ENCODE peak calls at places on chromosomes 3 and 15, in six cellular contexts. G is fibroblast of lung, N is ovary, J is NT2/D1, S is PC-3, Q is HAP-1. P is an unnamed sample.

GRCh38 chr15:51492528-51492927 is 130.0 kb downstream of the DMXL2 start:
- DNase-seq in Q (no peak), G (no peak), S (no peak), J (no peak), N (no peak), P (no peak)

GRCh38 chr15:27358751-27359434 is 387.9 kb downstream of the GABRG3 start:
- DNase-seq in J (no peak), G (peak; percentile 19), N (no peak), S (peak; percentile 6), Q (peak; percentile 46), P (peak; percentile 27)

GRCh38 chr3:164235239-164235728 is 843.0 kb downstream of the SI start:
- DNase-seq in N (no peak), S (no peak), G (no peak), J (no peak), Q (no peak), P (no peak)

GRCh38 chr3:128845119-128845518 is 34.3 kb upstream of the ACAD9 start:
- DNase-seq in J (no peak), S (no peak), Q (peak; percentile 32), N (no peak), G (no peak), P (no peak)

GRCh38 chr15:70492240-70493177 is 270.8 kb downstream of the UACA start:
- DNase-seq in N (no peak), Q (no peak), S (peak; percentile 88), G (peak; percentile 93), J (no peak), P (no peak)

GRCh38 chr15:66931768-66932633 is 133.4 kb upstream of the SMAD3 start:
- DNase-seq in J (peak; percentile 47), N (no peak), S (peak; percentile 84), G (peak; percentile 65), Q (peak; percentile 73), P (no peak)

GRCh38 chr3:28972921-28973320 is 307.9 kb upstream of the RBMS3 start:
- DNase-seq in J (no peak), G (peak; percentile 76), Q (no peak), N (no peak), S (peak; percentile 66), P (no peak)

GRCh38 chr3:65669163-65669875 is 369.4 kb downstream of the MAGI1 start:
- DNase-seq in J (no peak), N (no peak), Q (no peak), G (peak; percentile 67), S (no peak), P (no peak)

GRCh38 chr3:193878051-193878838 is 257.7 kb upstream of the HES1 start:
- DNase-seq in Q (no peak), N (no peak), J (no peak), G (no peak), S (peak; percentile 30), P (no peak)

GRCh38 chr15:33737687-33738606 is 230.3 kb upstream of the CHRM5 start:
- DNase-seq in S (peak; percentile 74), Q (peak; percentile 69), J (peak; percentile 9), N (no peak), G (peak; percentile 17), P (peak; percentile 55)

GRCh38 chr3:151362798-151363197 is 21.8 kb downstream of the P2RY12 start:
- DNase-seq in Q (no peak), G (no peak), N (no peak), S (no peak), J (no peak), P (no peak)

GRCh38 chr15:81111510-81112375 is 22.3 kb upstream of the CFAP161 start:
- DNase-seq in S (no peak), N (no peak), J (no peak), G (no peak), Q (no peak), P (no peak)

GRCh38 chr3:128775906-128776542 is 50.0 kb downstream of the RAB7A start:
- DNase-seq in Q (no peak), N (no peak), G (peak; percentile 22), S (peak; percentile 7), J (no peak), P (no peak)

GRCh38 chr15:38438031-38438986 is 15.6 kb upstream of the FAM98B start:
- DNase-seq in N (no peak), G (no peak), Q (no peak), S (no peak), J (no peak), P (no peak)

GRCh38 chr15:75065467-75065850 is 42.1 kb downstream of the PPCDC start:
- DNase-seq in G (peak; percentile 43), J (no peak), Q (peak; percentile 49), N (no peak), S (peak; percentile 45), P (no peak)

GRCh38 chr3:188294823-188295487 is 141.0 kb downstream of the LPP start:
- DNase-seq in G (peak; percentile 99), S (peak; percentile 94), Q (peak; percentile 46), N (no peak), J (no peak), P (no peak)

GRCh38 chr15:36363335-36363734 is 216.1 kb upstream of the CDIN1 start:
- DNase-seq in N (no peak), S (peak; percentile 15), Q (no peak), G (peak; percentile 87), J (no peak), P (no peak)

GRCh38 chr15:79310612-79310984 is 314 bp upstream of the TMED3 start:
- DNase-seq in Q (no peak), J (no peak), N (no peak), G (peak; percentile 37), S (peak; percentile 34), P (no peak)

DNA sequence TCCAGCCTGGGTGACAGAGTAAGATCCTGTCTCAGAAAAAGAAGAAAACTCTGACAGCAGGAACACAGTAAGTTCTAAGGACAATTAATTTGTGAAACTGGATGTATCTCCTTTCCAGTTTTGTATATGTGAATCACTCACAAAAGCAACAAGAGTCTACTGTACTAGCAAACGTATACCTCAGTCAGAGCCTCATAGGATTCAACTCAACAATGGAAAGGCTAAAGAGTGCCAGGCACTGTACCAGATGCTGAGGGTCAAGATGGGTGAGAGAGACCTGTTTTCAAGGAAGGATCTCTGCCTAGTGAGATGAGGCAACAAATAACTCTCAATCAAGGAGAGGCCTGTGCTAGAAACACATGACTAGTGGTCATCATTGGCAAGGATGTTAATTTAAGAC is 14.9 kb downstream of the TBL1XR1 start:
- DNase-seq in J (no peak), N (no peak), S (no peak), Q (no peak), G (no peak), P (no peak)
- H3K4me1 ChIP-seq in J (peaks cover 6% of the 10 kb centered on the region), N (peaks cover 16% of the 10 kb centered on the region), S (peaks cover 8% of the 10 kb centered on the region), Q (peaks cover 1% of the 10 kb centered on the region), G (no peaks in the 10 kb centered on the region), P (no peaks in the 10 kb centered on the region)

GRCh38 chr3:52406791-52407510 is 38.0 kb downstream of the SEMA3G start:
- DNase-seq in G (no peak), S (no peak), Q (no peak), N (no peak), J (no peak), P (no peak)
- H3K36me3 ChIP-seq in G (peaks cover 42% of the 10 kb centered on the region), S (peaks cover 55% of the 10 kb centered on the region), Q (peaks cover 59% of the 10 kb centered on the region), N (no peaks in the 10 kb centered on the region), J (peaks cover 70% of the 10 kb centered on the region), P (peaks cover 46% of the 10 kb centered on the region)

GRCh38 chr15:55770808-55771207 is 27.9 kb upstream of the PRTG start:
- DNase-seq in Q (no peak), N (no peak), G (no peak), S (no peak), J (no peak), P (no peak)
- H3K4me1 ChIP-seq in Q (peaks cover 3% of the 10 kb centered on the region), N (no peaks in the 10 kb centered on the region), G (no peaks in the 10 kb centered on the region), S (no peaks in the 10 kb centered on the region), J (peaks cover 5% of the 10 kb centered on the region), P (no peaks in the 10 kb centered on the region)

GRCh38 chr3:126345231-126345630 is 12.0 kb downstream of the KLF15 start:
- DNase-seq in Q (no peak), S (no peak), N (no peak), G (no peak), J (no peak), P (no peak)
- H3K36me3 ChIP-seq in Q (no peaks in the 10 kb centered on the region), S (no peaks in the 10 kb centered on the region), N (no peaks in the 10 kb centered on the region), G (no peaks in the 10 kb centered on the region), J (no peaks in the 10 kb centered on the region), P (no peaks in the 10 kb centered on the region)

P was measured in iPS DF 6.9.